ENCODE peak calls at places on chromosomes 12 and 14, in nine cellular contexts. R, Q, C, I, K, U, F, H and T are unnamed samples.

GRCh38 chr12:6215932-6216494 is 15.8 kb downstream of the CD9 start:
- DNase-seq in R (peak), Q (peak), C (peak), I (peak), K (no peak), U (peak), F (no peak), H (peak), T (peak)

GRCh38 chr14:95101736-95102677 is 55.3 kb downstream of the DICER1 start:
- DNase-seq in R (no peak), Q (no peak), C (no peak), I (no peak), K (no peak), U (no peak), F (no peak), H (no peak), T (no peak)

GRCh38 chr12:127632431-127632830 is 634.5 kb upstream of the TMEM132C start:
- DNase-seq in R (no peak), Q (no peak), C (no peak), I (no peak), K (no peak), U (no peak), F (no peak), H (no peak), T (no peak)

GRCh38 chr14:81296263-81296923 is 75.6 kb upstream of the GTF2A1 start:
- DNase-seq in R (no peak), Q (no peak), C (no peak), I (no peak), K (no peak), U (no peak), F (no peak), H (no peak), T (no peak)

GRCh38 chr14:89936654-89937185 is 17.8 kb downstream of the EFCAB11 start:
- DNase-seq in R (no peak), Q (no peak), C (no peak), I (no peak), K (no peak), U (peak), F (no peak), H (no peak), T (no peak)

GRCh38 chr12:40622246-40622838 is 69.9 kb upstream of the CNTN1 start:
- DNase-seq in R (peak), Q (peak), C (no peak), I (peak), K (no peak), U (peak), F (peak), H (peak), T (peak)

GRCh38 chr14:99064262-99064954 is 207.6 kb downstream of the BCL11B start:
- DNase-seq in R (no peak), Q (no peak), C (no peak), I (no peak), K (no peak), U (no peak), F (no peak), H (no peak), T (no peak)

GRCh38 chr12:111451649-111452129 is 46.0 kb downstream of the SH2B3 start:
- DNase-seq in R (peak), Q (peak), C (peak), I (no peak), K (no peak), U (peak), F (no peak), H (no peak), T (peak)

GRCh38 chr12:56591111-56591510 is 39.0 kb downstream of the BAZ2A start:
- DNase-seq in R (no peak), Q (no peak), C (no peak), I (no peak), K (no peak), U (no peak), F (no peak), H (no peak), T (no peak)

GRCh38 chr12:122988612-122989442 is 8.3 kb downstream of the ARL6IP4 start:
- DNase-seq in R (no peak), Q (no peak), C (no peak), I (no peak), K (no peak), U (no peak), F (no peak), H (no peak), T (no peak)

GRCh38 chr12:122323311-122324019 is 57.2 kb upstream of the VPS33A start:
- DNase-seq in R (no peak), Q (no peak), C (no peak), I (no peak), K (no peak), U (no peak), F (no peak), H (no peak), T (no peak)

GRCh38 chr12:3751151-3752095 is 1.5 kb downstream of the CRACR2A start:
- DNase-seq in R (no peak), Q (no peak), C (no peak), I (no peak), K (no peak), U (no peak), F (no peak), H (no peak), T (no peak)

GRCh38 chr12:123006977-123007376 is 26.5 kb downstream of the ARL6IP4 start:
- DNase-seq in R (peak), Q (no peak), C (no peak), I (no peak), K (no peak), U (peak), F (no peak), H (no peak), T (peak)

GRCh38 chr12:6167327-6168280 is 32.6 kb upstream of the CD9 start:
- DNase-seq in R (peak), Q (peak), C (peak), I (peak), K (no peak), U (peak), F (no peak), H (peak), T (peak)

GRCh38 chr14:99716850-99717681 is 33.0 kb downstream of the CYP46A1 start:
- DNase-seq in R (no peak), Q (no peak), C (no peak), I (no peak), K (no peak), U (no peak), F (no peak), H (no peak), T (no peak)

GRCh38 chr12:12716151-12716844 is 870 bp upstream of the CDKN1B start:
- DNase-seq in R (peak), Q (peak), C (no peak), I (no peak), K (no peak), U (peak), F (no peak), H (no peak), T (peak)

GRCh38 chr12:12323606-12324005 is 26.4 kb downstream of the MANSC1 start:
- DNase-seq in R (peak), Q (peak), C (no peak), I (no peak), K (no peak), U (no peak), F (no peak), H (no peak), T (no peak)

GRCh38 chr12:129696952-129697351 is 206.9 kb downstream of the TMEM132D start:
- DNase-seq in R (no peak), Q (no peak), C (no peak), I (no peak), K (no peak), U (peak), F (no peak), H (peak), T (peak)

GRCh38 chr12:5921027-5921909 is 23.8 kb downstream of the ANO2 start:
- DNase-seq in R (no peak), Q (no peak), C (peak), I (no peak), K (no peak), U (no peak), F (no peak), H (no peak), T (no peak)

GRCh38 chr14:29273513-29273912 is 506.9 kb downstream of the FOXG1 start:
- DNase-seq in R (no peak), Q (no peak), C (no peak), I (no peak), K (no peak), U (no peak), F (no peak), H (no peak), T (no peak)
- TF ChIP-seq CTCF in R (no peak), Q (peak), C (no peak), I (no peak), K (no peak), U (peak), F (peak), H (no peak), T (no peak)

DNA sequence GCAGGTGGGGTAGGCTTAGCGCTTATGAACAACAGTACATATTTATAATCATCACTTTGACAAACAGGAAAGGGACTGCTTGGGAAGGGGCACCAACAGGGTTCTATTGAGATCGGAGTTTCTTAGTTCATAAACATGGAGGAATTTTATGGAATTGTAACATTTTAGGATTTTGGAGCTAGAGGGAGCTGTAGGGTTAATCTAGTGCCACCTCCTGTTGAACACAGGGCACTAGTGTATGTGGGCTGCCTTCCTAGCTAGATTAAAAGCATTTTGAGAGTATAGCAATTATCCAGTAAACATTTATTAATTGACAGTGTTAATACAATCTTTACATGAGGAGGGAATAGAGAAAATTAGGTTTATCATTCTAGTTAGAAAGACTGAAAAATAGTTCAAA is 23.1 kb upstream of the TBC1D30 start:
- DNase-seq in R (no peak), Q (peak), C (no peak), I (no peak), K (no peak), U (no peak), F (no peak), H (no peak), T (no peak)
- TF ChIP-seq CTCF in R (peak), Q (peak), C (no peak), I (no peak), K (no peak), U (peak), F (peak), H (peak), T (peak)

DNA sequence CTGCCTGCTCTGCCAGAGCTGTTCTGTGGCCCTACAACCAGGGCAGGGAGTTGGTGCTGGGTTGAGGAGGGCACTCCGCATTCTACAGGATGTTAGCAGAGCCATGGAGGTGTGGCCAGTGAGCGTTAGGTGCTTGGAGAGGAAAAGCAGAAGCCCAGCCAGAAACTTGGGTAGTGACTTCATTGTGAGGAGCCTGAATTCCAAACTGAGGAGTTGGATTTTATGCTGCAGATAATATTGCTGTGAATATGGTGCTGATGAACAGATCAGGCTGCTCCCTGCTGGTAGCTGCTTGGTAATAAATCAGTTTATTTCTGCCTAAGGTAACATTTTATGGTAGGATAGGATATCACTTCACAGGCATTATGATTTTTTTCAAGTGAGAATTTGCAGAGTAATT is 7.1 kb upstream of the CCDC175 start:
- DNase-seq in R (peak), Q (peak), C (no peak), I (no peak), K (no peak), U (peak), F (no peak), H (peak), T (peak)
- TF ChIP-seq CTCF in R (no peak), Q (peak), C (no peak), I (no peak), K (no peak), U (peak), F (no peak), H (no peak), T (peak)

DNA sequence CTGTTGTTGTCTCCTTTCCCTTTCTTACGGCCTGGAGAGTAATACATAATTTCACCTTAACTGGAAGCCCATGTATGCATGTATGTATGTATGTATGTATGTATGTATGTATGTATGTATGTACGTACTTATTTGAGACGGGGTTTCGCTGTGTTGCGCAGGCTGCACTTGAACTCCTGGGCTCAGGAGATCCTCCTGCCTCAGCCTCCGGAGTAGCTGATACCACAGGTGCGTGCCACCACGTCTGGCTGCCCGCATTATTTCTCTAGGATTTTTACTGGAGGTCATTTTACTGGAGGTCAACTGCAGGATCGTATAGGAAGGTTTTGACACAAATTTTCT is 644 bp upstream of the OS9 start:
- DNase-seq in R (no peak), Q (no peak), C (no peak), I (peak), K (no peak), U (no peak), F (no peak), H (no peak), T (no peak)
- TF ChIP-seq CTCF in R (no peak), Q (no peak), C (no peak), I (no peak), K (no peak), U (no peak), F (no peak), H (no peak), T (no peak)

GRCh38 chr14:22836301-22837058 is at the start of gene MMP14:
- DNase-seq in R (peak), Q (peak), C (peak), I (peak), K (no peak), U (peak), F (peak), H (peak), T (peak)
- TF ChIP-seq CTCF in R (peak), Q (peak), C (peak), I (no peak), K (no peak), U (peak), F (peak), H (peak), T (peak)

GRCh38 chr12:118749656-118750055 is 231.7 kb upstream of the SRRM4 start:
- DNase-seq in R (no peak), Q (no peak), C (no peak), I (no peak), K (no peak), U (no peak), F (no peak), H (no peak), T (no peak)
- TF ChIP-seq CTCF in R (no peak), Q (no peak), C (no peak), I (no peak), K (no peak), U (no peak), F (no peak), H (no peak), T (no peak)

GRCh38 chr12:124529595-124530276 is 37.7 kb downstream of the NCOR2 start:
- DNase-seq in R (no peak), Q (no peak), C (no peak), I (no peak), K (no peak), U (no peak), F (no peak), H (no peak), T (no peak)

GRCh38 chr12:124525455-124525854 is 42.0 kb downstream of the NCOR2 start:
- DNase-seq in R (no peak), Q (no peak), C (no peak), I (no peak), K (no peak), U (no peak), F (no peak), H (no peak), T (no peak)

GRCh38 chr12:124530637-124531263 is 36.7 kb downstream of the NCOR2 start:
- DNase-seq in R (no peak), Q (no peak), C (no peak), I (no peak), K (no peak), U (no peak), F (no peak), H (no peak), T (no peak)

GRCh38 chr12:124525927-124526692 is 41.3 kb downstream of the NCOR2 start:
- DNase-seq in R (no peak), Q (no peak), C (no peak), I (no peak), K (no peak), U (no peak), F (no peak), H (no peak), T (no peak)

DNA sequence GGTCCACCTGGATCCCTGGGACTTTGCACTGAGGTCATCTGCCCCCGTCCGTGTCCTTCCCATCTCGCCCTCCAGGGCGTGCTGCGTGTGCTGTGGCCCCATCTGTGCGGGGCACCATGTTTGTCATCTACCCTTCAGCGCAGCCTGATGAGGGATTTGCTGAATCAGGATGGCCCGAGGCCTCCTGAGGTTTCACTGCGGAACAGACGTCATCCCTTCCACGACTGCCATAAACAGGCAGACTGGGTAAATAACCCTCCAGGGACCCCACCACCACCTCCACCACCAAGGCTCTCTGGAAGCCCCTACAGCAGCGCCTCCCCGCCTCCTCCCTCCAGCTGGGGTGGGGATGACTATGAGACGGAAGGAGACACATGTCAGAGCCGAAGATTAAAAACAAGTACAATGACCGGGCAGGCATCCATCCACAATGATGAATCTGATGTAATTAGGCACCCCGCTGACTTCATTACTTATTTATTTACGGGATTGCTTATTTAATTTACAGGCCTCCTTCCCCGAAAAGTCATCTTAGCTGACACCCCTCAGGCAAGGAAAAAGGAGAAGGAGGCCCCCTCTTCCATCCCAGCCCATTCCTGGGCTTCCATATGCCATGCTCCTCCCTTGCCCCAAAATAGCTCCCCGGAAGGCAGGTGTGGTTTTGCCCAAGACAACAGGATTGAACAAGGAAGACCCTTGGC is 39.4 kb downstream of the NCOR2 start:
- DNase-seq in R (no peak), Q (peak), C (no peak), I (no peak), K (no peak), U (peak), F (no peak), H (no peak), T (peak)
- TF ChIP-seq CTCF in R (no peak), Q (no peak), C (no peak), I (no peak), K (no peak), U (peak), F (no peak), H (peak), T (peak)